ENCODE peak calls at places on chromosomes 11 and 22, in nine cellular contexts. D is A549, U is tibial nerve, M is ovary, P is upper lobe of left lung, L is suprapubic skin, T is GM12878, K is SK-N-SH, E is K562. Y is an unnamed sample.

GRCh38 chr11:105486929-105487328 is 122.9 kb upstream of the GRIA4 start:
- DNase-seq in D (no peak), U (no peak), M (no peak), P (no peak), L (no peak), T (no peak), K (no peak), E (no peak), Y (no peak)

GRCh38 chr11:70054020-70054419 is 24.1 kb upstream of the ANO1 start:
- DNase-seq in D (no peak), U (no peak), M (no peak), P (no peak), L (peak), T (no peak), K (no peak), E (no peak), Y (no peak)

GRCh38 chr11:61700221-61700620 is 20.0 kb downstream of the DAGLA start:
- DNase-seq in D (peak), U (no peak), M (no peak), P (peak), L (no peak), T (no peak), K (no peak), E (peak), Y (peak)

GRCh38 chr11:8333431-8334401 is 70.0 kb upstream of the LMO1 start:
- DNase-seq in D (peak), U (no peak), M (no peak), P (peak), L (no peak), T (no peak), K (no peak), E (no peak), Y (no peak)

GRCh38 chr11:45745065-45745811 is 59.7 kb upstream of the SLC35C1 start:
- DNase-seq in D (no peak), U (peak), M (peak), P (no peak), L (no peak), T (no peak), K (no peak), E (no peak), Y (no peak)

GRCh38 chr11:76005746-76006145 is 190.7 kb downstream of the UVRAG start:
- DNase-seq in D (no peak), U (no peak), M (no peak), P (no peak), L (no peak), T (no peak), K (no peak), E (no peak), Y (no peak)

GRCh38 chr11:32196137-32196536 is 105.3 kb downstream of the RCN1 start:
- DNase-seq in D (no peak), U (no peak), M (no peak), P (no peak), L (no peak), T (no peak), K (no peak), E (no peak), Y (no peak)

GRCh38 chr11:117874253-117874909 is 2.1 kb downstream of the FXYD6 start:
- DNase-seq in D (no peak), U (no peak), M (no peak), P (no peak), L (no peak), T (no peak), K (no peak), E (no peak), Y (no peak)

GRCh38 chr11:8338138-8338537 is 74.5 kb upstream of the LMO1 start:
- DNase-seq in D (peak), U (no peak), M (peak), P (peak), L (no peak), T (no peak), K (peak), E (peak), Y (peak)

GRCh38 chr11:66047541-66048365 is 1.2 kb downstream of the GAL3ST3 start:
- DNase-seq in D (no peak), U (no peak), M (no peak), P (no peak), L (no peak), T (no peak), K (no peak), E (no peak), Y (no peak)

GRCh38 chr22:37519268-37520195 is at the start of gene CARD10:
- DNase-seq in D (peak), U (no peak), M (peak), P (no peak), L (no peak), T (no peak), K (peak), E (peak), Y (peak)

GRCh38 chr22:39773503-39773902 is 120.1 kb downstream of the ENTHD1 start:
- DNase-seq in D (no peak), U (no peak), M (no peak), P (no peak), L (no peak), T (no peak), K (no peak), E (no peak), Y (no peak)

GRCh38 chr11:62193954-62194353 is 3.9 kb downstream of the SCGB1D1 start:
- DNase-seq in D (no peak), U (no peak), M (no peak), P (no peak), L (no peak), T (no peak), K (no peak), E (peak), Y (no peak)

GRCh38 chr22:43886231-43886630 is 5.6 kb downstream of the PNPLA5 start:
- DNase-seq in D (no peak), U (no peak), M (no peak), P (no peak), L (no peak), T (no peak), K (no peak), E (no peak), Y (no peak)

GRCh38 chr11:61828629-61829407 is 718 bp downstream of the FADS2 start:
- DNase-seq in D (peak), U (no peak), M (peak), P (peak), L (no peak), T (no peak), K (peak), E (no peak), Y (no peak)

GRCh38 chr11:26599421-26599820 is 27.4 kb upstream of the MUC15 start:
- DNase-seq in D (no peak), U (no peak), M (no peak), P (no peak), L (no peak), T (no peak), K (no peak), E (no peak), Y (no peak)

GRCh38 chr22:22576244-22576988 is 17.4 kb upstream of the PRAME start:
- DNase-seq in D (peak), U (peak), M (peak), P (no peak), L (no peak), T (no peak), K (peak), E (peak), Y (peak)

GRCh38 chr11:7571640-7572000 is 57.8 kb downstream of the PPFIBP2 start:
- DNase-seq in D (peak), U (peak), M (peak), P (peak), L (no peak), T (no peak), K (peak), E (peak), Y (peak)

GRCh38 chr11:86449993-86450629 is 75.4 kb downstream of the CCDC81 start:
- DNase-seq in D (no peak), U (no peak), M (no peak), P (no peak), L (no peak), T (no peak), K (no peak), E (no peak), Y (no peak)

GRCh38 chr22:26845016-26845728 is 187.8 kb downstream of the MIAT start:
- DNase-seq in D (no peak), U (no peak), M (no peak), P (no peak), L (peak), T (no peak), K (no peak), E (no peak), Y (no peak)

GRCh38 chr22:36155702-36156101 is 4.9 kb downstream of the APOL3 start:
- DNase-seq in D (no peak), U (peak), M (peak), P (peak), L (no peak), T (no peak), K (no peak), E (no peak), Y (peak)

GRCh38 chr11:71459076-71459766 is 6.2 kb downstream of the NADSYN1 start:
- DNase-seq in D (no peak), U (no peak), M (no peak), P (no peak), L (no peak), T (no peak), K (no peak), E (no peak), Y (no peak)

GRCh38 chr22:25334091-25334490 is 114.7 kb downstream of the CRYBB2 start:
- DNase-seq in D (no peak), U (no peak), M (no peak), P (no peak), L (no peak), T (peak), K (no peak), E (peak), Y (peak)

GRCh38 chr11:9219115-9219514 is 46.0 kb downstream of the DENND5A start:
- DNase-seq in D (no peak), U (no peak), M (no peak), P (no peak), L (no peak), T (no peak), K (no peak), E (no peak), Y (no peak)

GRCh38 chr11:17383466-17383865 is 5.0 kb downstream of the KCNJ11 start:
- DNase-seq in D (no peak), U (no peak), M (no peak), P (no peak), L (no peak), T (no peak), K (no peak), E (no peak), Y (no peak)

GRCh38 chr11:95977534-95978174 is 53.7 kb upstream of the MTMR2 start:
- DNase-seq in D (peak), U (no peak), M (no peak), P (no peak), L (no peak), T (no peak), K (no peak), E (no peak), Y (no peak)

GRCh38 chr11:123567466-123567865 is 87.0 kb downstream of the SCN3B start:
- DNase-seq in D (no peak), U (no peak), M (no peak), P (no peak), L (no peak), T (no peak), K (no peak), E (no peak), Y (no peak)

DNA sequence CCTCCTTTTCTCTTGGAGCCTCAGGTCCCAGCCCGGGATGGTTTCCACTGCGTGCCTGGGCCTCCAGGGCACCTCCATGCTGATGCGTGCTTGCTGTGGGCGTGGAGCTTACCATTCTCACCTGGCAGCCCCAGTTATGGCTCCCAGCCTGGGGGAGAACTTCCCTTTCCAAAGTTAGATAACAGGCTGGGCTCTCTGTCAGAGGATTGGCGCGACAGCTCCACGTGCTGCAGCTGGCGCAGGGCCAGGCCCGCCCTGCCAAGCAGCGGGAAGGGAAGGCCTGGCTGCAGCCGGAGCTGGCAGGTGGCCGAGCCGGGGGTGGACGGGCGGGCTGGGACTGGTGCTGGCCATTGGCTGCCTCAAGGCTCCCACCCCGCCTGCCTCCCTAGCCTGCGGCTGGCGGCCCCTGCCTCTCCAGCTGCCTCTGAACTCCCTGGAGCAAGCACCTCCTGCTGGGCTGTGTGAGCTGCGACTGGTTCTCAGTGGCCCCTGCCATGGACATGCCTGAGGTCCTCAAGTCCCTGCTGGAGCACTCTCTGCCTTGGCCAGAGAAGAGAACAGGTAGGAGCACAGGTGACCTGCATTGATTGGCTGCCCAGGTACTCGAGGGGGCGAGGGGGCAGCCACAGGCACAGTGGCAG is 14.6 kb upstream of the TEF start:
- DNase-seq in D (peak), U (peak), M (peak), P (peak), L (peak), T (no peak), K (peak), E (peak), Y (peak)
- H3K27ac ChIP-seq in D (peak), U (peak), M (peak), P (peak), L (peak), T (no peak), K (peak), E (peak), Y (peak)

GRCh38 chr11:33701302-33701701 is 676 bp upstream of the C11orf91 start:
- DNase-seq in D (no peak), U (no peak), M (no peak), P (no peak), L (no peak), T (no peak), K (no peak), E (no peak), Y (no peak)

GRCh38 chr11:33703234-33703633 is 2.6 kb upstream of the C11orf91 start:
- DNase-seq in D (no peak), U (no peak), M (no peak), P (no peak), L (no peak), T (no peak), K (no peak), E (no peak), Y (no peak)

GRCh38 chr11:33700425-33701271 is at the start of gene C11orf91:
- DNase-seq in D (peak), U (peak), M (peak), P (peak), L (peak), T (peak), K (peak), E (peak), Y (peak)

GRCh38 chr11:33703771-33704170 is 3.1 kb upstream of the C11orf91 start:
- DNase-seq in D (no peak), U (no peak), M (no peak), P (peak), L (no peak), T (no peak), K (no peak), E (no peak), Y (no peak)

DNA sequence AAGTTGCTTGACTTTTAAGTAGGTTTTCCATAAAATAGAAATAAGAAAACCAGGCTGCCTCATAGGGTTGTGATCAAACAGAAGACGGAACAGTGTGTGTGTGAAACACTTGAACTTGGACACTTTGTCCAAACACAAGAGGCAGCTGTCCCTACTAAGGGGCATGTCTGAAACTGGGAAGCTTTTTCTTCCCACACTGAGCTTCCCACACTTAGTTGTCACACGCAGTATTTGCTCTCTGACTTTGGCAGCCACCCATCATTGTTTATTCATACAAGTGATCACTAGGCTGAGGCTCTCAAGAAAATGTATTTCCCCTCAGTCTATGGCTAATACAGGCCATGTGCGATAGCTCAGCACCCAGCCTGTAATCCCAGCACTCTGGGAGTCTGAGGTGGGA is 1.2 kb upstream of the C11orf91 start:
- DNase-seq in D (no peak), U (peak), M (no peak), P (no peak), L (no peak), T (no peak), K (no peak), E (no peak), Y (no peak)
- TF ChIP-seq EP300 in D (no peak), U (peak), M (no peak), P (no peak), L (no peak), T (no peak), K (no peak), E (no peak), Y (no peak)

DNA sequence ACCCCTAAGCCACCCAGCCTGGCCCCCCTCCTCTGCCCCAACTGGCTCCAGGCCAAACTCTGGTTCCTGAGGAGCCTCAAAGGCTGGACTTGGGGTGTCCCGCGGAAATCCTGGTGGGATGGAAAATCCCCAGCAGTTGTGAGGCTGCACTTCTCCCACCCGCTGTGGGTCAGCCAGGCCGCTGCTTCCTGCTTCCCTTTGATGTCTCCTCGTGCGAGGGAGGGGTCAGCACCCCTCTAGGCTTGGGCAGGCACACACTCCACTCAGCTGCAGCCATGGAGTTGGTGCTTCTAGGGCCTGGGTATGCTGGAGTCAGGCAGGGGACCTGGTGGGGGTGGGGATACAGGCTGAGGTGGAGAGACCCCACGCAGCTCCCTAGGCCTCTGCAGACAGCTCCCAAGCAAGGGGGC is 12.0 kb downstream of the KCNQ1OT1 start:
- DNase-seq in D (no peak), U (no peak), M (peak), P (no peak), L (peak), T (no peak), K (no peak), E (no peak), Y (no peak)
- H3K27ac ChIP-seq in D (no peak), U (no peak), M (no peak), P (peak), L (no peak), T (no peak), K (no peak), E (no peak), Y (no peak)

DNA sequence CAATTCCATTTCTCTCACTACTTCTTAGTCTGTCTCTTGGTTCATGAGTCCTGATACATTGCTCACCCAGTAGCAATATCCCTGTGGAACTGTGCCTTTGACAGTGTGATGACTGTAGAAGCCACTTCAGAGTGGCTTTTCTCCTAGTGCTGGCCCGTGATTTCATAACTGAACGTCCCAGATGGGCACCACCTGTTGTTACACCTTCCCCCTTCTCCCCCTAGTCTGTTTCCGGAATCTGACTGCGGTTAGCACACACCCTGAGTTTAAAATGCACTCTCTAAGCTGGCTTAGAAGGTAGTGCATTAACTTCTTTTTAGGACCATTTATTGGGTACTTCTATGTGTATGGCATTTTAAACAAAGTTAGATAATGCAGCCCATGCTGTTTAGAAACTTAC is 83.0 kb downstream of the ALX4 start:
- DNase-seq in D (no peak), U (no peak), M (no peak), P (no peak), L (no peak), T (no peak), K (no peak), E (no peak), Y (no peak)
- TF ChIP-seq EP300 in D (no peak), U (no peak), M (no peak), P (no peak), L (no peak), T (no peak), K (no peak), E (no peak), Y (no peak)

GRCh38 chr11:129484068-129484467 is 108.4 kb downstream of the BARX2 start:
- DNase-seq in D (no peak), U (no peak), M (no peak), P (no peak), L (no peak), T (no peak), K (no peak), E (no peak), Y (no peak)

GRCh38 chr11:129489254-129489653 is 113.6 kb downstream of the BARX2 start:
- DNase-seq in D (no peak), U (no peak), M (no peak), P (no peak), L (no peak), T (no peak), K (no peak), E (no peak), Y (no peak)

GRCh38 chr11:129490004-129490403 is 114.4 kb downstream of the BARX2 start:
- DNase-seq in D (no peak), U (no peak), M (no peak), P (no peak), L (no peak), T (no peak), K (no peak), E (no peak), Y (no peak)
- H3K27ac ChIP-seq in D (no peak), U (no peak), M (no peak), P (no peak), L (no peak), T (no peak), K (no peak), E (no peak), Y (no peak)

DNA sequence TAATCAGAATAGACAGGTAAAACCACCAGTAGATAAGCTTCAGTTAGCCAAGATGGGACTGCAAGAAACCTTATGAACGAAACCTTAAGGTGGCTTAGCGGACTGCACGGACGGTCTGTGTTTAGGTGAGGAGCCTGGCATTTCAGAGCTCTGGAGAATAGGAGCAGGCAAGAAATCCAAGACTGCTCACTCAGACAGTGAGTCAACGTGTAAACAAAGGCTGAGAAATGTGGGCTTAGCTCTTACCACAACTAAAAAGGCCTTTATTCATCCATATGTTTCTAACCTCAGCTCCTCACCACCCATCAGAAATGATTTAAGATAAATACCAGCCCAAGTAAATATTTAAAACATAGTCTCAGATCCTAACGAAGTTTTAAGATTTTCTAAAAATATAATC is 657.7 kb downstream of the OPCML start:
- DNase-seq in D (no peak), U (no peak), M (no peak), P (no peak), L (no peak), T (no peak), K (no peak), E (no peak), Y (no peak)
- TF ChIP-seq EP300 in D (no peak), U (no peak), M (no peak), P (no peak), L (no peak), T (no peak), K (no peak), E (no peak), Y (no peak)

DNA sequence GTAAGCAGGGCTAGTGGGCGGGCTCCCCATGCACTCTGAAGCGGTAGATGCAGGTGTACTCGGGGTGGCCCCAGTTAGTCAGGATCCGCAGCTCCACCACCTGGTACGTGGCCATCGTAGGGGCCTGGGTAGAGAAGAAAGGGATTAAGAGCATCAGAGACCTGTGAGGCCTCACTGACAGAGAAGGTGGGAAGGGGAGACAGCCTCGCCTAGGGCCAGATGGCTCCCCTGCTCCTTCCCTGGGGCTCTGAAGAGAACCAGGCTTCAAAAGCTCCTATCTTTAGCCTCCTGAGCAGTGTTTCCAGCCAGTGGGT is 19.6 kb downstream of the SUN2 start:
- DNase-seq in D (no peak), U (no peak), M (no peak), P (no peak), L (peak), T (no peak), K (no peak), E (no peak), Y (no peak)
- H3K27ac ChIP-seq in D (no peak), U (no peak), M (no peak), P (no peak), L (no peak), T (no peak), K (no peak), E (no peak), Y (no peak)